ENCODE peak calls at places on chromosome 7, in five cellular contexts. K, L, Q, H and O are unnamed samples.

GRCh38 chr7:153939654-153940053 is 112.5 kb upstream of the DPP6 start:
- DNase-seq in L (no peak), K (no peak), H (no peak), Q (no peak), O (no peak)

GRCh38 chr7:155129186-155129585 is 59.1 kb downstream of the HTR5A start:
- DNase-seq in K (no peak), L (no peak), H (no peak), Q (no peak), O (no peak)

GRCh38 chr7:64888901-64889685 is 14.0 kb upstream of the ZNF273 start:
- DNase-seq in L (no peak), Q (no peak), H (no peak), K (no peak), O (no peak)

GRCh38 chr7:1122832-1123501 is 35.1 kb downstream of the GPER1 start:
- DNase-seq in Q (no peak), H (no peak), K (no peak), L (no peak), O (no peak)

GRCh38 chr7:101891124-101891523 is 73.7 kb downstream of the CUX1 start:
- DNase-seq in H (no peak), K (no peak), Q (no peak), L (no peak), O (no peak)

GRCh38 chr7:9148687-9149086 is 715.3 kb downstream of the NXPH1 start:
- DNase-seq in H (no peak), K (no peak), Q (no peak), L (no peak), O (no peak)

GRCh38 chr7:136116186-136116585 is 139.0 kb upstream of the MTPN start:
- DNase-seq in Q (no peak), K (no peak), L (no peak), H (no peak), O (no peak)

GRCh38 chr7:55086413-55087201 is 67.8 kb downstream of the EGFR start:
- DNase-seq in K (no peak), H (no peak), L (no peak), Q (no peak), O (peak)

GRCh38 chr7:44289341-44290249 is 35.8 kb downstream of the CAMK2B start:
- DNase-seq in L (no peak), H (no peak), Q (no peak), K (no peak), O (peak)

GRCh38 chr7:84722086-84722485 is 464.8 kb downstream of the SEMA3D start:
- DNase-seq in Q (no peak), K (no peak), H (no peak), L (no peak), O (no peak)

GRCh38 chr7:95045236-95045923 is 138.0 kb downstream of the PPP1R9A start:
- DNase-seq in Q (no peak), K (peak), H (no peak), L (no peak), O (no peak)

GRCh38 chr7:144818516-144818915 is 17.3 kb downstream of the TPK1 start:
- DNase-seq in Q (no peak), H (peak), K (no peak), L (peak), O (no peak)

GRCh38 chr7:106862317-106863183 is 2.5 kb upstream of the PIK3CG start:
- DNase-seq in H (no peak), K (no peak), L (no peak), Q (no peak), O (no peak)

GRCh38 chr7:129908181-129908580 is 44.6 kb downstream of the UBE2H start:
- DNase-seq in K (no peak), H (no peak), Q (no peak), L (no peak), O (no peak)

GRCh38 chr7:31134246-31135188 is 82.4 kb downstream of the ADCYAP1R1 start:
- DNase-seq in L (peak), K (peak), H (peak), Q (no peak), O (peak)

GRCh38 chr7:100584677-100585510 is 1.0 kb downstream of the LRCH4 start:
- DNase-seq in Q (no peak), L (no peak), K (peak), H (no peak), O (no peak)